ENCODE peak calls at places on chromosome 3, in five cellular contexts. J is lower lobe of right lung, Z is AG09309, L is A549, V is right atrium auricular region. G is an unnamed sample.
A peak's percentile ranks its signal among the peaks of the same experiment; 100 is the strongest.

GRCh38 chr3:70726966-70727365 is 414.5 kb upstream of the MDFIC2 start:
- DNase-seq in J (no peak), Z (no peak), L (no peak), V (no peak), G (no peak)

GRCh38 chr3:13544293-13544831 is 4.6 kb upstream of the FBLN2 start:
- DNase-seq in J (no peak), Z (peak; percentile 86), L (peak; percentile 38), V (no peak), G (no peak)

GRCh38 chr3:109018828-109019227 is 65.1 kb upstream of the GUCA1C start:
- DNase-seq in J (no peak), Z (no peak), L (peak; percentile 18), V (no peak), G (no peak)

GRCh38 chr3:194265505-194265892 is 85.6 kb downstream of the CPN2 start:
- DNase-seq in J (peak; percentile 83), Z (peak; percentile 62), L (no peak), V (peak; percentile 95), G (no peak)

GRCh38 chr3:185423178-185423577 is 60.2 kb downstream of the MAP3K13 start:
- DNase-seq in J (no peak), Z (no peak), L (peak; percentile 36), V (no peak), G (peak; percentile 38)

GRCh38 chr3:63061449-63061848 is 186.2 kb upstream of the CADPS start:
- DNase-seq in J (no peak), Z (no peak), L (no peak), V (no peak), G (peak; percentile 61)

GRCh38 chr3:28664123-28664522 is 315.5 kb upstream of the AZI2 start:
- DNase-seq in J (no peak), Z (no peak), L (no peak), V (no peak), G (no peak)

GRCh38 chr3:159604151-159604581 is 384.5 kb upstream of the IL12A start:
- DNase-seq in J (peak; percentile 47), Z (no peak), L (no peak), V (peak; percentile 75), G (no peak)

GRCh38 chr3:42655331-42655888 is 1.9 kb downstream of the ZBTB47 start:
- DNase-seq in J (no peak), Z (no peak), L (no peak), V (no peak), G (no peak)

GRCh38 chr3:105829879-105830622 is 38.8 kb downstream of the CBLB start:
- DNase-seq in J (no peak), Z (no peak), L (no peak), V (no peak), G (no peak)

GRCh38 chr3:105829229-105829628 is 39.6 kb downstream of the CBLB start:
- DNase-seq in J (no peak), Z (no peak), L (no peak), V (no peak), G (no peak)

GRCh38 chr3:105827959-105828358 is 40.9 kb downstream of the CBLB start:
- DNase-seq in J (no peak), Z (peak; percentile 39), L (peak; percentile 84), V (peak; percentile 69), G (peak; percentile 46)

GRCh38 chr3:105827101-105827634 is 41.6 kb downstream of the CBLB start:
- DNase-seq in J (no peak), Z (no peak), L (no peak), V (no peak), G (no peak)

GRCh38 chr3:105828703-105829102 is 40.1 kb downstream of the CBLB start:
- DNase-seq in J (no peak), Z (no peak), L (no peak), V (no peak), G (no peak)
- TF ChIP-seq CTCF in J (no peak), Z (no peak), L (no peak), V (no peak), G (no peak)

DNA sequence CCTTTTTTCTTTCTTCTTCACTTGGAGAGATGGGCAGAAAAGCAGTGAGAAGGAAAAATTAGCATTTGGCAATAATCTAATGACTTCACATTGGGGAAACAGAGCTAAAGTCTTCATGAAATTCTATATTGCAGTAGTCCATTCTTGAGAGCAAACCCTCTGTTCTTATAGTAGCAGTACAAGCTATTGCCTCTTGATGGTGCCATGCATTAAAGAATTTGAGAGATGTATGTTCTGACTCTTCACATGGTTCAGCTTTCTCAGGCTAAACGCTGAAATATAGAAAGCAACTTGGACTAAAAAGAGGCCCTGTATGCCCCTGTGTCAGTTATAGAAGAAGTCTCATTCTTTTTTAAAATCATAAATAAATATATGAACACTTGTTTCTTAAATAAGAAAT is 36.0 kb downstream of the PHLDB2 start:
- DNase-seq in J (no peak), Z (no peak), L (peak; percentile 65), V (no peak), G (peak; percentile 12)
- TF ChIP-seq CTCF in J (no peak), Z (peak; percentile 47), L (peak; percentile 67), V (peak; percentile 38), G (no peak)

GRCh38 chr3:27281671-27282150 is 87.5 kb downstream of the NEK10 start:
- DNase-seq in J (no peak), Z (no peak), L (no peak), V (no peak), G (no peak)

GRCh38 chr3:27278391-27279055 is 90.7 kb downstream of the NEK10 start:
- DNase-seq in J (no peak), Z (no peak), L (no peak), V (no peak), G (no peak)

GRCh38 chr3:27279153-27279552 is 90.0 kb downstream of the NEK10 start:
- DNase-seq in J (no peak), Z (no peak), L (peak; percentile 19), V (no peak), G (no peak)
- TF ChIP-seq CTCF in J (peak; percentile 33), Z (peak; percentile 35), L (peak; percentile 45), V (peak; percentile 52), G (no peak)

DNA sequence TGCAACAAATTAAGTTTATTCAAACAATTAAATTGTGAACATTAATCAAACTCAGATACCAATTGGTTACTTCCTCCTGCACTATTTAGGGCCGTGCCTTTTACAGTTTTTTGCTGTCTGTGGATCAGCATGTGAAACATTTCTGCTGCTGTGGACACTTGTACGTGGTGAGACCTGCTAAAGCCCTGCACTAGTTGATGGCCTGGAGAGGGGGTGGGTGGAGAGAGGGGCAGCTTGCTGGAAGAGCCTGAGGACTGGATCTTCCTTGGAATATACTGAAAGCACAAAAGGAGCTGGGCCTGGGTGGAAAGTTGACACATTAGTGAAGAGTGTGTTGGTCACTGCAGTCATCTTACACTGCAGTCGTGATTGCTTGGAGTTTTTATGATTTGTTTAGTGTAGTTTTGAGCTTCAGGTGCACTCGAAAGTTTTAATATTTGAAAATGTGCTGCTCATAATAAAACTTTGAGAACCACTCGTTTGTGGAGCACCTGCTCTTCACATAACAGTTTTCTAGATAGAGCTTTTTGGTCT is 11.4 kb downstream of the PLCL2 start:
- DNase-seq in J (no peak), Z (no peak), L (no peak), V (no peak), G (no peak)
- TF ChIP-seq CTCF in J (no peak), Z (no peak), L (no peak), V (no peak), G (no peak)

GRCh38 chr3:72652395-72652794 is 195.8 kb downstream of the SHQ1 start:
- DNase-seq in J (no peak), Z (no peak), L (no peak), V (no peak), G (no peak)

GRCh38 chr3:72657666-72658065 is 190.6 kb downstream of the SHQ1 start:
- DNase-seq in J (no peak), Z (no peak), L (no peak), V (no peak), G (peak; percentile 5)

GRCh38 chr3:72658466-72659100 is 189.7 kb downstream of the SHQ1 start:
- DNase-seq in J (no peak), Z (no peak), L (no peak), V (no peak), G (no peak)

GRCh38 chr3:72655151-72655551 is 193.1 kb downstream of the SHQ1 start:
- DNase-seq in J (no peak), Z (no peak), L (no peak), V (no peak), G (peak; percentile 10)

DNA sequence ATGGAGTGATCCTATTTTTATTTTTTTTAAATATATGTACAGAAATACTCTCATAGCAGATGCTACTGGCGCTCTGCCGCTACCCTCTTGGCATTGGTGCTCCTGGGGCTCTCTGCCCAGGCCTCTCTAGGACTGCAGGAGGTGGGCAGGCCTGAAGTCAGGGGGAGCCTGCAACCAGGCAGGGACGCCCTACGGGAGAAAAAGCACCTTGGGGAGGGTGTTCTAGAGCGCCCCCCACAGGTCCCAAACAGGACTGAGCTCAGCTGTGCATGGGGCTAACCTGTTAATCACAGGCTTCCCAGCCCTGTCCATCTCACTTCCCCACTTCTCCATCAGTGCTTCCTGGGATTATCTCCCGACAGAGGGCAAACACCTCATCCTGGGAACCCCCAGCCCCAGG is 192.5 kb downstream of the SHQ1 start:
- DNase-seq in J (no peak), Z (no peak), L (no peak), V (no peak), G (no peak)
- TF ChIP-seq CTCF in J (no peak), Z (no peak), L (no peak), V (no peak), G (no peak)